ENCODE peak calls at places on chromosomes 3 and 15, in four cellular contexts. L is esophagus muscularis mucosa, O is K562, W is HCT116. U is an unnamed sample.

GRCh38 chr3:13685721-13686120 is 136.8 kb downstream of the FBLN2 start:
- DNase-seq in L (no peak), O (no peak), W (no peak), U (no peak)

GRCh38 chr15:77907824-77908751 is 169.4 kb downstream of the TBC1D2B start:
- DNase-seq in L (no peak), O (peak; percentile 46), W (peak; percentile 36), U (no peak)

GRCh38 chr3:33541918-33542317 is 101.7 kb upstream of the UBP1 start:
- DNase-seq in L (no peak), O (no peak), W (no peak), U (no peak)

GRCh38 chr3:8386221-8386620 is 115.4 kb upstream of the LMCD1 start:
- DNase-seq in L (no peak), O (no peak), W (no peak), U (no peak)

GRCh38 chr3:115548611-115549010 is 74.7 kb upstream of the GAP43 start:
- DNase-seq in L (no peak), O (no peak), W (no peak), U (no peak)

GRCh38 chr3:129827765-129828164 is 65.7 kb downstream of the TMCC1 start:
- DNase-seq in L (no peak), O (no peak), W (no peak), U (no peak)

GRCh38 chr15:74007820-74008371 is 13.4 kb downstream of the PML start:
- DNase-seq in L (no peak), O (no peak), W (no peak), U (no peak)

GRCh38 chr3:14177580-14178246 is 688 bp downstream of the XPC start:
- DNase-seq in L (no peak), O (no peak), W (peak; percentile 2), U (no peak)

GRCh38 chr15:78319588-78319987 is 20.2 kb upstream of the SKIC8 start:
- DNase-seq in L (no peak), O (no peak), W (no peak), U (no peak)

GRCh38 chr3:139309880-139310279 is 33.9 kb upstream of the MRPS22 start:
- DNase-seq in L (no peak), O (peak; percentile 43), W (no peak), U (no peak)

GRCh38 chr3:40924559-40925058 is 274.7 kb upstream of the CTNNB1 start:
- DNase-seq in L (peak; percentile 66), O (no peak), W (no peak), U (no peak)

GRCh38 chr3:31671976-31672375 is 139.3 kb downstream of the STT3B start:
- DNase-seq in L (no peak), O (no peak), W (no peak), U (no peak)

GRCh38 chr3:102180291-102180931 is 254.4 kb upstream of the ZPLD1 start:
- DNase-seq in L (no peak), O (no peak), W (no peak), U (no peak)

GRCh38 chr15:49645937-49646336 is 25.1 kb downstream of the DTWD1 start:
- DNase-seq in L (no peak), O (no peak), W (no peak), U (no peak)

GRCh38 chr3:177351757-177352158 is 154.5 kb upstream of the TBL1XR1 start:
- DNase-seq in L (no peak), O (no peak), W (no peak), U (no peak)

GRCh38 chr3:12807066-12807465 is 10.6 kb downstream of the CAND2 start:
- DNase-seq in L (no peak), O (no peak), W (no peak), U (no peak)

GRCh38 chr15:51726302-51727073 is 11.0 kb downstream of the LYSMD2 start:
- DNase-seq in L (no peak), O (peak; percentile 82), W (peak; percentile 85), U (no peak)

GRCh38 chr3:24199775-24200247 is 254.7 kb downstream of the NR1D2 start:
- DNase-seq in L (no peak), O (no peak), W (no peak), U (no peak)

GRCh38 chr3:151987893-151988292 is 114.5 kb downstream of the SUCNR1 start:
- DNase-seq in L (no peak), O (no peak), W (no peak), U (no peak)

GRCh38 chr3:39960515-39961403 is 151.3 kb downstream of the MYRIP start:
- DNase-seq in L (no peak), O (no peak), W (no peak), U (no peak)

GRCh38 chr15:82552861-82553260 is 12.6 kb upstream of the RPS17 start:
- DNase-seq in L (no peak), O (no peak), W (no peak), U (no peak)

GRCh38 chr3:185846041-185846440 is 21.2 kb upstream of the IGF2BP2 start:
- DNase-seq in L (no peak), O (peak; percentile 37), W (peak; percentile 42), U (no peak)

GRCh38 chr3:177735441-177735840 is 538.2 kb upstream of the TBL1XR1 start:
- DNase-seq in L (no peak), O (no peak), W (no peak), U (no peak)

GRCh38 chr15:64157599-64158125 is 5.2 kb downstream of the PPIB start:
- DNase-seq in L (no peak), O (no peak), W (no peak), U (no peak)

GRCh38 chr15:64155802-64156651 is 4.5 kb downstream of the SNX22 start:
- DNase-seq in L (no peak), O (no peak), W (no peak), U (no peak)

GRCh38 chr15:64158363-64159134 is 4.3 kb downstream of the PPIB start:
- DNase-seq in L (no peak), O (no peak), W (no peak), U (no peak)

GRCh38 chr15:64153480-64154367 is 2.2 kb downstream of the SNX22 start:
- DNase-seq in L (peak; percentile 95), O (peak; percentile 80), W (peak; percentile 57), U (peak; percentile 72)

DNA sequence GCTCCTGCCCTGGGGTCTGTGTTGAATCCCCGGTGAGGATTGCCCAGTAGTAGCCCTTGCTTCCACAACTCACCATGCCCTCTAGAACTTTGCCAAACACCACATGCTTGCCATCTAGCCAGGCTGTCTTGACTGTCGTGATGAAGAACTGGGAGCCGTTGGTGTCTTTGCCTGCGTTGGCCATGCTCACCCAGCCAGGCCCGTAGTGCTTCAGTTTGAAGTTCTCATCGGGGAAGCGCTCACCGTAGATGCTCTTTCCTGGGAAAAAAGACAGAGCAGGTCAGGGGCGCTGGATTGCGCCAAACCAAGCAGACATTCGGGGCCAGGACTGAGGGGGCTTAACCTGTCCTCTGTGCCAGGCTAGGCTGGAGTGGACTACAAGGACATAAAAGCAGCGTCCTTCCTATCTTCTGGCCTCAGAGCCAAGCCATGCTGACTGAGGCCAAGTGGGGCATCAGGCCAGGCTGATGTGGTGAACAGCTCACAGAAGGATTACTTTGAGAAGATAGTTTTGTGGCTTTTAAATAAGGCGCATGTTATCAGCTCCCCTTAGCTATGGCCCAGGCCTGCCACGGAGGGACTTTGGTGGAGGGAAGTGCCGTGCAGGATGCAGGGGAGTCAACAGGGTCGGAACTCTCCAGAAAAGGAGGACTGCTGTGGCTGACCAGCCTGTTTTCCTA is 5.3 kb downstream of the SNX22 start:
- DNase-seq in L (no peak), O (no peak), W (no peak), U (no peak)
- H3K36me3 ChIP-seq in L (peaks cover 78% of the 10 kb centered on the region), O (peaks cover 73% of the 10 kb centered on the region), W (peaks cover 47% of the 10 kb centered on the region), U (peaks cover 13% of the 10 kb centered on the region)

GRCh38 chr15:97504031-97504430 is 456.5 kb upstream of the ARRDC4 start:
- DNase-seq in L (no peak), O (no peak), W (no peak), U (no peak)

GRCh38 chr15:97501291-97501690 is 459.2 kb upstream of the ARRDC4 start:
- DNase-seq in L (no peak), O (no peak), W (no peak), U (no peak)

GRCh38 chr15:97502038-97502437 is 458.5 kb upstream of the ARRDC4 start:
- DNase-seq in L (no peak), O (no peak), W (no peak), U (no peak)
- TF ChIP-seq POLR2AphosphoS5 in L (no peak), O (no peak), W (no peak), U (no peak)

GRCh38 chr3:108566599-108566998 is 22.6 kb downstream of the CIP2A start:
- DNase-seq in L (no peak), O (no peak), W (no peak), U (no peak)
- H3K36me3 ChIP-seq in L (peaks cover under 1% of the 10 kb centered on the region), O (peaks cover 66% of the 10 kb centered on the region), W (peaks cover 18% of the 10 kb centered on the region), U (peaks cover 38% of the 10 kb centered on the region)

DNA sequence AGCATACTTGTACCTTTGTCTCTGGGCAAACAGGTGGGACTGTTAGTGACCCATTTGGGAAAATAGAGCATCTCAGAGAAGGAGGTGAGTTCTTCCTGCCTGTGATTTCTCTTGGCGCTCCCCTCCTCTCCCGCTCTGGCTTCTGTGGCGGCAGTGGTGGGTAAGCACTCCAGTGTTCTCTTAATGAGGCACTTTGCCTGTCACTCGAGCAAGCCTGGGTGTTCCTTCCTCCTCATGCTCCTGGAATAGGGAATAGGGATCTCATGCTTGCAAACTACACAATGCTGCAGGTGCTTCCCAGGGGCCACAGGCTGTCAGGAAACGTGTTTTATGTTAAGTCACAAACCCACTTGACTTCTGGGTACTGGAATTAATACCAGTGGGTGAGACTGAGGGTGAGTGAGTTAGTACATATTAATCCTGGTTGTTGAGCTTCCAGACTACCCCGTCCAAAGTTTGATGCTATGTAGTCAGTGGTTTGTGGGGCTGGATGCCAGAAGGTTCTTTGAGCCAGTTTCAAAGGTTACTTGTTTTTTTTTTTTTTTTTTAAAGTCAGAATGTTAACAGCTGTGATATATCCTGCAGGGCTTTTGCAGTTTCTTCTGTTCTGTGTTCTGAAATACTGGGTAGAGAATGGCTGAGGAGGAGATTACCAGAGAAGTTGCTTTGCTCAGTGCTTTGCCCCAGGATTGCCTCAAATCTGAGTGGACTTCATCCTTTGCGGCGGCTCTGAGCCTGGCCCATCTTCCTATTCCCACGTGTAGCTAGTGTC is 30.5 kb downstream of the EDEM1 start:
- DNase-seq in L (no peak), O (no peak), W (no peak), U (no peak)
- TF ChIP-seq POLR2AphosphoS5 in L (no peak), O (no peak), W (no peak), U (no peak)

GRCh38 chr3:66475386-66476020 is 25.3 kb downstream of the LRIG1 start:
- DNase-seq in L (no peak), O (no peak), W (no peak), U (no peak)

GRCh38 chr3:66470956-66471686 is 29.7 kb downstream of the LRIG1 start:
- DNase-seq in L (no peak), O (no peak), W (no peak), U (no peak)

GRCh38 chr3:66472313-66473134 is 28.3 kb downstream of the LRIG1 start:
- DNase-seq in L (no peak), O (no peak), W (no peak), U (no peak)

GRCh38 chr3:66473637-66474036 is 27.2 kb downstream of the LRIG1 start:
- DNase-seq in L (no peak), O (no peak), W (no peak), U (no peak)

DNA sequence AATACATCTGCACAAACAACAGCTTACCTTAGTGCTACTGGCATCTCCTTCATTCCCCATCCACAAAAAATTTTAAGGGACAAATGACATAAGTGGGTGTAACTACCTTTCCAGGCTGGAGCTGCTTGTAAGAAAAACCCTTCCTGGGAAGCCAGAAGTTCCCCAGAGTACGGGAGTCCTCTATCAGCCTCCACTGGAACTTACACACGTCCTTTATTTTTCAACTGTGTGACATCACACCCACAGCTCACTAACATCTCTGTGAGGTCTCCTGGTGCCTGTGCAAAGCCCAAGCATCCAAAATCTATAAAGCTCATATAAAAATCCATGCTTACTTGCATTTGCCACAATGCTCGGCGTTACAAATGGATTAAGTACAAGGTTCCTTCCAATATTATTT is 27.6 kb downstream of the LRIG1 start:
- DNase-seq in L (no peak), O (no peak), W (no peak), U (no peak)
- H3K36me3 ChIP-seq in L (no peaks in the 10 kb centered on the region), O (no peaks in the 10 kb centered on the region), W (no peaks in the 10 kb centered on the region), U (no peaks in the 10 kb centered on the region)